ENCODE peak calls at places on chromosomes 1 and 21, in four cellular contexts. V, Q, T and X are unnamed samples.

GRCh38 chr1:221620437-221621384 is 121.2 kb downstream of the DUSP10 start:
- DNase-seq in V (no peak), Q (no peak), T (peak), X (peak)

GRCh38 chr1:110556471-110556807 is 37.5 kb upstream of the KCNA10 start:
- DNase-seq in V (no peak), Q (no peak), T (no peak), X (no peak)

GRCh38 chr1:16078925-16079656 is 5.6 kb upstream of the FAM131C start:
- DNase-seq in V (peak), Q (no peak), T (peak), X (peak)

GRCh38 chr1:26059906-26060305 is 7.5 kb downstream of the TRIM63 start:
- DNase-seq in V (no peak), Q (no peak), T (no peak), X (no peak)

GRCh38 chr21:41359289-41359688 is 2.5 kb upstream of the MX2 start:
- DNase-seq in V (no peak), Q (peak), T (no peak), X (no peak)

GRCh38 chr1:64082459-64082858 is 121.0 kb upstream of the UBE2U start:
- DNase-seq in V (no peak), Q (no peak), T (no peak), X (peak)

GRCh38 chr1:30856260-30856790 is 52.2 kb downstream of the SDC3 start:
- DNase-seq in V (no peak), Q (no peak), T (no peak), X (peak)

GRCh38 chr1:150365945-150366344 is 2.0 kb downstream of the RPRD2 start:
- DNase-seq in V (no peak), Q (no peak), T (peak), X (no peak)

GRCh38 chr1:180674603-180675530 is 43.0 kb downstream of the XPR1 start:
- DNase-seq in V (peak), Q (no peak), T (no peak), X (peak)

GRCh38 chr1:156379420-156380165 is 10.6 kb downstream of the RHBG start:
- DNase-seq in V (no peak), Q (no peak), T (peak), X (peak)

GRCh38 chr21:46325073-46325912 is 1.3 kb downstream of the PCNT start:
- DNase-seq in V (no peak), Q (no peak), T (peak), X (peak)

GRCh38 chr1:215064327-215064726 is 18.2 kb upstream of the KCNK2 start:
- DNase-seq in V (no peak), Q (no peak), T (no peak), X (no peak)

GRCh38 chr21:32186843-32187242 is 92.0 kb downstream of the MIS18A start:
- DNase-seq in V (no peak), Q (no peak), T (no peak), X (no peak)

GRCh38 chr1:153960206-153960605 is 1.8 kb upstream of the CRTC2 start:
- DNase-seq in V (no peak), Q (no peak), T (no peak), X (no peak)

GRCh38 chr1:50977575-50978143 is 7.6 kb downstream of the CDKN2C start:
- DNase-seq in V (no peak), Q (no peak), T (peak), X (no peak)

GRCh38 chr1:100868364-100868995 is 26.2 kb downstream of the EXTL2 start:
- DNase-seq in V (no peak), Q (no peak), T (peak), X (peak)

GRCh38 chr1:110588991-110589390 is 17.2 kb downstream of the KCNA2 start:
- DNase-seq in V (no peak), Q (no peak), T (no peak), X (no peak)

GRCh38 chr1:78089015-78089414 is 43.2 kb downstream of the GIPC2 start:
- DNase-seq in V (no peak), Q (no peak), T (no peak), X (no peak)

GRCh38 chr1:119440908-119441307 is 26.0 kb downstream of the HSD3B2 start:
- DNase-seq in V (no peak), Q (no peak), T (no peak), X (no peak)

GRCh38 chr1:93324486-93325464 is 20.9 kb upstream of the DR1 start:
- DNase-seq in V (no peak), Q (no peak), T (peak), X (peak)

GRCh38 chr1:5926686-5927435 is 65.4 kb downstream of the NPHP4 start:
- DNase-seq in V (no peak), Q (peak), T (no peak), X (no peak)

GRCh38 chr1:159025043-159025442 is 15.3 kb downstream of the IFI16 start:
- DNase-seq in V (no peak), Q (no peak), T (no peak), X (no peak)

GRCh38 chr1:1391225-1391624 is 7.9 kb downstream of the CCNL2 start:
- DNase-seq in V (no peak), Q (no peak), T (no peak), X (no peak)

GRCh38 chr1:6108937-6109636 is 63.4 kb downstream of the KCNAB2 start:
- DNase-seq in V (no peak), Q (no peak), T (peak), X (no peak)

GRCh38 chr1:4345126-4345525 is 309.3 kb upstream of the AJAP1 start:
- DNase-seq in V (no peak), Q (no peak), T (no peak), X (no peak)

GRCh38 chr21:22880573-22880972 is 1882.4 kb downstream of the NCAM2 start:
- DNase-seq in V (no peak), Q (no peak), T (no peak), X (no peak)

GRCh38 chr1:212205843-212206242 is 79.4 kb upstream of the PPP2R5A start:
- DNase-seq in V (no peak), Q (no peak), T (no peak), X (peak)

GRCh38 chr1:1431845-1432565 is 3.5 kb upstream of the VWA1 start:
- DNase-seq in V (no peak), Q (no peak), T (peak), X (no peak)

GRCh38 chr1:12141533-12141855 is 25.3 kb upstream of the TNFRSF1B start:
- DNase-seq in V (no peak), Q (no peak), T (no peak), X (no peak)

GRCh38 chr1:203204776-203205175 is 18.3 kb upstream of the CHI3L1 start:
- DNase-seq in V (no peak), Q (no peak), T (no peak), X (no peak)

GRCh38 chr1:207519505-207520399 is 23.8 kb downstream of the CR1 start:
- DNase-seq in V (no peak), Q (no peak), T (no peak), X (no peak)

GRCh38 chr1:202835548-202836072 is 24.9 kb downstream of the PCAT6 start:
- DNase-seq in V (no peak), Q (no peak), T (no peak), X (no peak)

GRCh38 chr1:16217061-16217785 is 4.8 kb upstream of the ARHGEF19 start:
- DNase-seq in V (peak), Q (no peak), T (peak), X (peak)

GRCh38 chr1:100955322-100955721 is 59.4 kb downstream of the SLC30A7 start:
- DNase-seq in V (peak), Q (no peak), T (peak), X (peak)

GRCh38 chr1:43329995-43330751 is 7.4 kb upstream of the MPL start:
- DNase-seq in V (peak), Q (no peak), T (peak), X (peak)

GRCh38 chr1:85047472-85048295 is 616 bp downstream of the MCOLN3 start:
- DNase-seq in V (no peak), Q (no peak), T (no peak), X (no peak)

GRCh38 chr1:201645956-201646355 is 107.0 kb downstream of the NAV1 start:
- DNase-seq in V (no peak), Q (no peak), T (no peak), X (no peak)
- H3K27ac ChIP-seq in V (no peak), Q (no peak), T (no peak), X (no peak)

GRCh38 chr1:225995919-225996864 is 3.0 kb downstream of the SDE2 start:
- DNase-seq in V (no peak), Q (no peak), T (no peak), X (no peak)
- H3K27ac ChIP-seq in V (no peak), Q (peak), T (no peak), X (peak)

GRCh38 chr1:38773483-38773882 is 86.1 kb downstream of the RRAGC start:
- DNase-seq in V (no peak), Q (no peak), T (no peak), X (no peak)
- H3K27ac ChIP-seq in V (no peak), Q (no peak), T (no peak), X (no peak)

DNA sequence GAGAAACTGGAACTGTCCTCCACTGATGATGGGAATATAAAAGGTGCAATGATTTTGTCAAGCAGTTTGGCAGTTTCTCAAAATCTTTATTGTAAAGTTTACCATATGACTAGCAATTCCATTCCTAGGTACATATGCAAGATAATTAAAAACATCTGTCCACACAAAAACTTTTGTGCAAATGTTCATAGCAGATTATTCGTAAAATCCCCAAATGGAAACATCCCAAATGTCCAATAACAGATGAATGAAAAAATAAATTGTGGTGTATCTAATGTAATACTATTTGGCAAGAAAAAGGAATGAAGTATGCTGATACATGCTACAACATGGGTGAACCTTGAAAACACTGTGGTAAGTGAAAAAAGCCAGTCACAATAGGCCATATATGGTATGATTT is 81.5 kb upstream of the BEND5 start:
- DNase-seq in V (no peak), Q (no peak), T (no peak), X (no peak)
- H3K27ac ChIP-seq in V (no peak), Q (no peak), T (no peak), X (no peak)

DNA sequence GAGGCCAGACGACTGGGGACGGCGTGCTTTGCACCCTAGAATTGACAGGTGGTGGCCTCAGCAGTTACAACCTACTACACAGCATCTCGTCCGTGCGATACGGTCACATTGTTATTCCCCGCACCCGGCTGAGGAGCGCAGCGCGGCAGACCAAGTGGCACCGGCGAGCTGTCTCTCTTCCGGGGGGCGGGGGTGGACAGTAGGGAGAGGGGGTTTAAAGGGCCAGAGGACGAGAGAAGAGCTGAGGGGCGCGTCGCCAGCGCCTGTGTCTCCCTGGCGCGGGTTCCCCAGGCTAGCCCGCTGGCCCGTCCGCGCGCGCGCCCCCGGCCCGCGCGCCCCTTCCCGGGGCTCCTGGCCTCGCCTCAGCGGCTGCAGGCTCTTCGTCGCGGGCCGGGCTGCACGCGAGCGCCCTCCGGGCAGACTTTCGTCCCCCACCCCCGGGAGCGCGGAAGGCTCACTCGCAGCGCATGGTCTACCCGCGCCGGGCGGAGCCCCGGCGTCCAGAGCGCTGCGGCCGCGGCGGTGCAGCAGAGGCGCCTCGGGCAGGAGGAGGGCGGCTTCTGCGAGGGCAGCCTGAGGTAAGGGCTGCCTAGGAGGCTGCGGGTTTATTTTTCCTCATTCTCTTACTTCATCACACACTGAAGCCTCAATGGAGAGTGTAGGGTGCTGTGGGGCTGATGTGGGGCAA is at the start of gene PDE4B:
- DNase-seq in V (no peak), Q (no peak), T (no peak), X (peak)
- H3K27ac ChIP-seq in V (no peak), Q (peak), T (no peak), X (no peak)

GRCh38 chr1:117095237-117095636 is 26.3 kb downstream of the TRIM45 start:
- DNase-seq in V (no peak), Q (no peak), T (no peak), X (peak)
- H3K27ac ChIP-seq in V (no peak), Q (no peak), T (no peak), X (peak)